ENCODE peak calls at places on chromosomes 13 and 19, in four cellular contexts. H is HEK293T, X is GM12878, C is K562. M is an unnamed sample.

GRCh38 chr13:91406619-91407018 is 8.2 kb downstream of the GPC5 start:
- DNase-seq in C (peak; percentile 87), H (peak; percentile 73), X (no peak), M (peak; percentile 79)

GRCh38 chr13:37306778-37307544 is 201.5 kb upstream of the CSNK1A1L start:
- DNase-seq in X (no peak), H (no peak), C (no peak), M (no peak)

GRCh38 chr13:80047406-80047805 is 293.5 kb downstream of the SPRY2 start:
- DNase-seq in H (no peak), X (no peak), C (no peak), M (no peak)

GRCh38 chr13:28470286-28470685 is 24.6 kb downstream of the FLT1 start:
- DNase-seq in X (no peak), H (no peak), C (no peak), M (no peak)

GRCh38 chr19:53193534-53194222 is 520 bp upstream of the ZNF665 start:
- DNase-seq in C (no peak), X (no peak), H (no peak), M (no peak)

GRCh38 chr13:111460548-111461444 is 140.4 kb downstream of the TEX29 start:
- DNase-seq in H (peak; percentile 30), C (no peak), X (no peak), M (peak; percentile 15)

GRCh38 chr19:32669205-32669785 is 5.7 kb downstream of the ANKRD27 start:
- DNase-seq in C (no peak), H (no peak), X (no peak), M (no peak)

GRCh38 chr13:48873598-48873997 is 102.1 kb upstream of the FNDC3A start:
- DNase-seq in H (no peak), C (no peak), X (no peak), M (no peak)

GRCh38 chr13:114001331-114002008 is 27.6 kb upstream of the C13orf46 start:
- DNase-seq in X (no peak), H (no peak), C (no peak), M (no peak)

GRCh38 chr13:20400774-20401173 is 124.9 kb downstream of the CRYL1 start:
- DNase-seq in H (no peak), X (no peak), C (no peak), M (no peak)

GRCh38 chr19:56162258-56162657 is 13.6 kb upstream of the GALP start:
- DNase-seq in C (no peak), H (no peak), X (no peak), M (no peak)
- TF ChIP-seq TARDBP in C (no peak), H (no peak), X (no peak), M (no peak)

GRCh38 chr13:56515441-56515840 is 625.3 kb upstream of the PRR20A start:
- DNase-seq in X (no peak), C (no peak), H (no peak), M (no peak)

GRCh38 chr13:56510836-56511235 is 629.9 kb upstream of the PRR20A start:
- DNase-seq in X (no peak), C (no peak), H (no peak), M (no peak)
- TF ChIP-seq TARDBP in X (no peak), C (no peak), H (no peak), M (no peak)

GRCh38 chr13:112693831-112694497 is 4.1 kb downstream of the ATP11A start:
- DNase-seq in X (no peak), H (no peak), C (no peak), M (no peak)
- TF ChIP-seq TARDBP in X (no peak), H (no peak), C (no peak), M (no peak)

DNA sequence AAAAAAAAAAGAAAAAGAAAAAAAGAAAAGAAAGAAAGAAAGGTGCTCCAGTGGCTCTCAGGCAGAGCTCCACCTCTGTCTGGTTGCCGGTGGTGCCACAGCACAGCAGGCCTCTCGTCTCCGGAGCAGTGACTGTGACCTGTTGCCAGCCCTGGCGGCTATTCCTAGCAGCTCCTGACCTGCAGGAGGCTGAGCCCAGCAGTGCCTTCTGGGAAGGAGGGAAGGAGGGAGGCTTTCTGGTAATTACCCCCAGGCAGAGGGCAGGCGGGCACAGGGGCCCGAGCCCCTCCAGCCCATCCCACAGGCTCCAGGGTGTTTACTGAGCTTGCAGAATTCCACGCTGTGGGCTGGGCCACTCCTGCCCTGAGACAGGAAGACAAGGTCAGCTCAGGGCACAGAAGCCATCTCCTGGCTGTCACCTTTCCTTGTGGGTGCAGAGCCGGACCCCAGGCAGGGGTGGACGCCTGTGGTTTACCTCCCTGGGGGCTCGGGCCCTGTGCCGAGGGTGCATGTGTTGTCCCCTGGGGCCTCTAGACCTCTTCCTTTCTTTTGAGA is 77.9 kb downstream of the GNG7 start:
- DNase-seq in H (peak; percentile 34), C (no peak), X (no peak), M (peak; percentile 48)
- TF ChIP-seq TARDBP in H (no peak), C (no peak), X (no peak), M (no peak)

DNA sequence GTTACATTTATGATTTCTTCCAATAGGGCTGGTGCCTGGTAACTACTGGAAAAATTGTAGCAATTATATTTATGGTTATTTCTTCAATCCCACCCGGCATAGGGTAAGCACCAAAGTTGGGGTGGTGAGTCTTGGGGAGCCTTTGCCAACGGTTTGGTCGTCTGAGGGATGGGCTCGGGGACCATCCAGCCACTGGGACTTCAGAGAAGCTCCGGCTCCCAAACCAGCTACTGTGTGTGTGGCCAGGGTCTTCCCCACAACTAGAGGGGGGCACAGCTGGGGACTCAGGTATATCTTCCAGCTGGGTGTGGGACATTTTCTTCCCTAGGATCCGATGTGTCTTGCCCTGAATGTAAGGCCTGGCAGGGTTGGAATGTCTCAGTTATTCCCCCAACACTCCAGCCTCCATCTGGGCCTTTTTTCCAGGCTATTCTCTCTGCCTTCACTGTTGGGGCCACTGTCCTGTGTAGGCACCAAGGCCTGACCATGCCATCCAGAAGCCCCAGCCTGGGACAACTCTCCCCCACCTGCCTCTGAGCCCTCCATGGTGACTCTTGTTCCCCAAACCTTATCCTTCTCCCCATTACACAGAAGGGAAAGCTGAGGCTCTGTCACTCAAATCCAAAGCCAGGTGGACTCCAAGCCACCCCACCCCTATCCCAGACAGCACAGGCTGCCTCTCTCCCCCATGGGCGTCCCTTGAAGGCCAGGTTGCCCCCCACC is 1.1 kb upstream of the IFI30 start:
- DNase-seq in X (no peak), H (no peak), C (no peak), M (no peak)
- TF ChIP-seq TARDBP in X (no peak), H (no peak), C (no peak), M (no peak)

DNA sequence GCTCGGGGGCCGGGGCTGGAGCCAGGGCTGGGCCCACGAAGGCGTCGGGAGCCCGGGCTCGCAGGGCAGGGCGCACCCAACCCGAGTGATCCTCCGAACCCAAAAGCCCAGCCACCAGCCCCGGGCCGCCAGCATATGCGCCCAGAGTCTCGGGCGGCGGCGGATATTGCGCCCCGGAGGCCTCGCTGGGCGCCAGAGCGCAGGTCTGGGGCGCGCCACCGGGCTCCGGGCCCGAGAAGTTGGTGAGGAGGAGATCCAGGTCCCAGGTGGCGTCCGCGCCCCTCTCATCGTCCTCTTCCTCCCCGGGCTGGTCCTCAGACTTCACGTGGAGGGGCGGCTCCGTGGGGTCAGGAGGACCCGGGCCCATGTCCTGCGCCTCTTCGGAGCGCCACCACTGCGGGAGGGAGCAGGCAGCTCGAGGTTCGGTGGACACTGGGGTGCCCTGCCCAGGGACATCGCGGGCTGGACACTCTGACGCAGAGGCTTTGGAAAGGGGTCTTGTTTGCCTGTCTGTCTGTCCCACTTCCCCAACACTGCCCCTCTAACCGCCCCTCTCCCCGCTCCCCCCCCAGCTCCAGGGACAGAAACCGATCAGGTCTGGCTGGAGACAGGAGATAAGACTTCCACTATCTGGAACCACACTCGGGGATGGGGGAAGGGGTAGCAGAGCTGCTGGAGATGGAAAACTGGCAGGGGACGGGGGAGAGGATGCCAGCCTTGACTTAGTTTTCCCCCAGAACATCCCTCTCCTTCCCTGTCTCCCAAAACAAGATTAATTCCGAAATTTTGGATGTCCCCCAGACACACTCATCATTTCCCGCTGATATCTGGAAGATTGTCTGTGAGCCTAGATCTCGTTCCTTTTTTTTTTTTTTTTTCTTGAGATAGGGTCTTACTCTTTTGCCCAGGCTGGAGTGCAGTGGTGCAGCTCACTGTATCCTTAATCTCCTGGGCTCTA is 973 bp downstream of the KLF1 start:
- DNase-seq in C (peak; percentile 75), X (no peak), H (no peak), M (no peak)
- TF ChIP-seq TARDBP in C (no peak), X (no peak), H (no peak), M (no peak)

GRCh38 chr19:8662263-8662662 is 31.8 kb downstream of the NFILZ start:
- DNase-seq in C (no peak), H (no peak), X (no peak), M (no peak)

GRCh38 chr19:8664671-8665057 is 33.9 kb downstream of the ACTL9 start:
- DNase-seq in X (no peak), C (no peak), H (no peak), M (no peak)

GRCh38 chr19:8666814-8667405 is 31.7 kb downstream of the ACTL9 start:
- DNase-seq in C (no peak), X (no peak), H (no peak), M (no peak)

GRCh38 chr19:8665468-8666213 is 33.0 kb downstream of the ACTL9 start:
- DNase-seq in C (no peak), H (no peak), X (no peak), M (no peak)

DNA sequence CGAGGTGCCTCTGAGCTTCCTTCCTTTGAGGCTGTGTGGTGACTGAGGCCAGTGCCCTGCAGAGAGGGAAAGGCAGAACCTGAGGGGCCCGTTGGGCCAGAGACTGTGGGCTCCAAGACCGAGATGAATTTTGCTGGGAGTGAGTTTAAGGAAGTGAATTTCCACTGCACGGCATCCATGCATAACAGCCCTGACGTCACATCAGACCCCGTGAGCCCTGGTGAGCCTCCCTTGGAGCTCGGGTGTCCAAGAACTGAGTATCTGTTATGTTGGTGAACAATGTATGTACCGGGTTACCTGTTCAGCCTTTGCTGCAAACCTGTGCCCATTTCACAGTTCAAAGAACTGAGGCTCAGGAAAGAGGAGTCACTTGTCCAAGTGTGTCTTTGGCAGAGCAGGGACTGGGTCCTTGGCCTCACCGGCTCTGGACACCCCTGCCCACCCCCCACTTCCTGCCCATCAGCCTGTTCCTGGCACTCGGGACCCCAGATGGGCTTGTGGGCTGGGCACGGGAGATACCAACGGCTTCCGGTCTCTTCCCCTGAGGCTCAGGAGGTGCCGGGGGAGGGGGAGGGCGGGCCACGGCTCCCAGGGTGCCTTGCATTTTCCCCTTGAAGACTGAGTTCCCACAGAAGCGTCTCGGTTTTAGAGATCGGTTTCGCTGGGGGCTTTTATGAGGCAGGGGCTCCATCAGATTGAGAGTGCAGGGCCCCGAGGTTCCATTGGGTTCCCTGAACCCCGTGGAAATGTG is 33.7 kb downstream of the NFILZ start:
- DNase-seq in H (no peak), C (peak; percentile 49), X (no peak), M (no peak)
- TF ChIP-seq TARDBP in H (no peak), C (no peak), X (no peak), M (no peak)

GRCh38 chr13:61546911-61547310 is 131.3 kb upstream of the PCDH20 start:
- DNase-seq in C (no peak), H (no peak), X (no peak), M (no peak)

DNA sequence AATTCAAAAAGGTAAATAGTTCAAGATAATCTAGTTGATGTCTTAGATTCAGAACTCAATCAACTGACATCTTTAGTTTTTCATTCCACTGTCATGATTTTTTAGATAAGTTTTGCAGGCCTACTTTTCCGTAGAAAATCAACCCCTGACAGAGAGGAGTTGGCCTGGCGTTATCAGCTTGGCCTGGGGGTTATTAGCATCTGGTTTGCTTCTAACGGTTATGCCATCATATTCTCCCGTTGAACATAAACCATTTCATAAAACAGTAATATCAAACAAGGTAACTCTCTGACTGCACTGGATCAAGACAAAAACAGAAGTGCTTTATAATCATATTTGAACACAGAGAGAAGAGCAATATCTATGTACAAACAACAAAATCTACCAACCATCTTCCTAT is 130.8 kb upstream of the PCDH20 start:
- DNase-seq in X (no peak), H (no peak), C (no peak), M (no peak)
- TF ChIP-seq TARDBP in X (no peak), H (no peak), C (no peak), M (no peak)